ENCODE peak calls at places on chromosomes 2 and 18, in seven cellular contexts. P is K562, D is hepatocyte, R is OCI-LY7, M is MM.1S, L is transverse colon, J is pancreas. N is an unnamed sample.

GRCh38 chr2:53500181-53500580 is 267.4 kb upstream of the CHAC2 start:
- DNase-seq in D (no peak), M (no peak), J (peak; percentile 64), R (no peak), L (no peak), P (no peak), N (no peak)

GRCh38 chr2:228164718-228165117 is 16.8 kb downstream of the SPHKAP start:
- DNase-seq in P (no peak), D (no peak), M (no peak), R (no peak), L (no peak), J (no peak), N (no peak)

GRCh38 chr2:217616936-217617335 is 385.9 kb downstream of the TNS1 start:
- DNase-seq in L (no peak), P (no peak), M (no peak), D (no peak), R (no peak), J (no peak), N (no peak)

GRCh38 chr2:11753886-11754704 is 7.7 kb downstream of the LPIN1 start:
- DNase-seq in L (peak; percentile 65), P (peak; percentile 25), R (peak; percentile 63), D (no peak), J (no peak), M (peak; percentile 87), N (peak; percentile 76)

GRCh38 chr2:65057391-65058052 is 1.3 kb downstream of the CEP68 start:
- DNase-seq in D (no peak), J (no peak), P (peak; percentile 33), M (no peak), R (peak; percentile 46), L (no peak), N (peak; percentile 45)

GRCh38 chr2:239363946-239364637 is 36.7 kb downstream of the HDAC4 start:
- DNase-seq in D (no peak), L (no peak), R (no peak), J (no peak), M (no peak), P (no peak), N (no peak)

GRCh38 chr2:43102366-43103092 is 123.9 kb downstream of the ZFP36L2 start:
- DNase-seq in L (no peak), D (no peak), R (no peak), M (no peak), J (no peak), P (no peak), N (no peak)

GRCh38 chr2:238847432-238847801 is 468 bp upstream of the TWIST2 start:
- DNase-seq in R (no peak), J (no peak), P (no peak), M (no peak), L (no peak), D (no peak), N (no peak)

GRCh38 chr2:55148269-55148668 is 83.8 kb downstream of the CLHC1 start:
- DNase-seq in P (no peak), R (no peak), M (no peak), D (no peak), L (no peak), J (no peak), N (no peak)

GRCh38 chr2:68980956-68981355 is 6.5 kb downstream of the GKN1 start:
- DNase-seq in M (no peak), R (no peak), L (no peak), P (no peak), J (no peak), D (no peak), N (no peak)

GRCh38 chr18:68176901-68177300 is 538.0 kb downstream of the TMX3 start:
- DNase-seq in R (no peak), D (no peak), M (no peak), J (no peak), P (no peak), L (no peak), N (no peak)

GRCh38 chr2:47088371-47089082 is 66.6 kb downstream of the STPG4 start:
- DNase-seq in D (no peak), M (no peak), L (no peak), R (no peak), P (peak; percentile 73), J (no peak), N (no peak)

GRCh38 chr2:32962652-32963051 is 15.9 kb downstream of the LTBP1 start:
- DNase-seq in J (no peak), R (no peak), P (no peak), D (no peak), L (no peak), M (no peak), N (no peak)

GRCh38 chr2:51535763-51536162 is 503.8 kb upstream of the NRXN1 start:
- DNase-seq in L (no peak), M (no peak), P (no peak), R (no peak), J (no peak), D (no peak), N (no peak)

GRCh38 chr2:203533696-203534471 is 1.2 kb downstream of the RAPH1 start:
- DNase-seq in L (no peak), M (peak; percentile 53), D (peak; percentile 26), P (peak; percentile 6), R (peak; percentile 41), J (no peak), N (peak; percentile 33)

GRCh38 chr2:120691410-120691809 is 44.3 kb upstream of the GLI2 start:
- DNase-seq in J (no peak), M (no peak), D (no peak), L (no peak), R (no peak), P (no peak), N (no peak)

GRCh38 chr2:136392897-136393296 is 274.9 kb upstream of the CXCR4 start:
- DNase-seq in R (no peak), M (no peak), L (no peak), J (no peak), P (no peak), D (no peak), N (no peak)

GRCh38 chr2:136393515-136393914 is 275.6 kb upstream of the CXCR4 start:
- DNase-seq in L (no peak), M (no peak), D (no peak), J (no peak), P (no peak), R (peak; percentile 27), N (no peak)

GRCh38 chr2:136394136-136395060 is 276.4 kb upstream of the CXCR4 start:
- DNase-seq in J (no peak), M (peak; percentile 43), L (no peak), P (no peak), R (peak; percentile 89), D (no peak), N (no peak)

GRCh38 chr2:136386046-136386445 is 268.1 kb upstream of the CXCR4 start:
- DNase-seq in D (no peak), J (no peak), R (no peak), L (no peak), M (no peak), P (no peak), N (no peak)

DNA sequence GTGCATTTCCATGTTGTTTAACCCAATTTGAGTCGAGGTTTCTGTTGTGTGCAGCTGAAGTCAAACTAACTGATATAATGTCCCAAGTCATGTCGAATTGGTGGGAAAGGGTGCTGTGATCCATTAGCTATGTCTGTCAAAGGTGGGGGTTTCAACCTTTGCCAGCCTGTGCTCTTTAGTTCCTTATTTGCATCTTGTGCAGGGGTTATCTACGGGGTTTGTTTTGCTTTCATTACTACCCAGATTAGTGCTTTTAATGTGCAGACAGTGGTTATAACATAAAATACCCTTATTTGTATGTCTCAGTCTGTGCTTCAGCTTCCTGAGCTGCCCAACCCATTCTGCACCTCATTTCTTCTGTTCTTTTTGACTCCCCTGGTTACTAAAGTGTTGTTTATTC is 271.9 kb upstream of the CXCR4 start:
- DNase-seq in R (peak; percentile 77), P (no peak), L (no peak), D (no peak), J (no peak), M (peak; percentile 64), N (no peak)
- H3K27ac ChIP-seq in R (peak overlapping the region; percentile 98), P (no peak overlapping the region), L (no peak overlapping the region), D (no peak overlapping the region), J (no peak overlapping the region), M (peak overlapping the region; percentile 35), N (no peak overlapping the region)

GRCh38 chr18:48937869-48938750 is 12.7 kb downstream of the SMAD7 start:
- DNase-seq in M (no peak), R (no peak), P (no peak), J (no peak), L (no peak), D (no peak), N (no peak)
- H3K4me1 ChIP-seq in M (peaks cover 80% of the 10 kb centered on the region), R (peaks cover 47% of the 10 kb centered on the region), P (peaks cover 28% of the 10 kb centered on the region), J (peaks cover 35% of the 10 kb centered on the region), L (peaks cover 82% of the 10 kb centered on the region), D (peaks cover 96% of the 10 kb centered on the region), N (peaks cover 77% of the 10 kb centered on the region)

GRCh38 chr2:181846359-181846758 is 45.2 kb upstream of the ITPRID2 start:
- DNase-seq in D (no peak), P (no peak), R (no peak), J (no peak), L (no peak), M (no peak), N (no peak)

GRCh38 chr2:181846840-181847554 is 44.5 kb upstream of the ITPRID2 start:
- DNase-seq in L (peak; percentile 12), P (no peak), R (no peak), D (no peak), J (no peak), M (no peak), N (no peak)

GRCh38 chr2:181847729-181848128 is 43.8 kb upstream of the ITPRID2 start:
- DNase-seq in M (no peak), L (no peak), R (no peak), J (no peak), D (no peak), P (no peak), N (no peak)

GRCh38 chr2:181848356-181848876 is 43.1 kb upstream of the ITPRID2 start:
- DNase-seq in J (no peak), L (no peak), M (no peak), P (no peak), D (no peak), R (no peak), N (no peak)

GRCh38 chr2:181844551-181845290 is 46.8 kb upstream of the ITPRID2 start:
- DNase-seq in M (no peak), R (no peak), J (no peak), D (no peak), P (no peak), L (no peak), N (no peak)
- TF ChIP-seq CTCF in M (no peak), R (no peak), J (no peak), D (no peak), P (no peak), L (no peak), N (no peak)

GRCh38 chr18:24630346-24630880 is 170.0 kb downstream of the HRH4 start:
- DNase-seq in D (no peak), R (no peak), L (no peak), P (no peak), J (no peak), M (no peak), N (no peak)

GRCh38 chr18:24628360-24628759 is 167.9 kb downstream of the HRH4 start:
- DNase-seq in J (no peak), D (no peak), P (no peak), R (no peak), M (no peak), L (no peak), N (no peak)

GRCh38 chr18:24631238-24632025 is 171.0 kb downstream of the HRH4 start:
- DNase-seq in D (no peak), L (no peak), P (no peak), R (no peak), M (no peak), J (no peak), N (no peak)

GRCh38 chr18:24627644-24628315 is 167.3 kb downstream of the HRH4 start:
- DNase-seq in R (no peak), J (no peak), D (no peak), L (no peak), M (no peak), P (no peak), N (no peak)

GRCh38 chr18:24629926-24630325 is 169.5 kb downstream of the HRH4 start:
- DNase-seq in M (no peak), L (no peak), R (no peak), J (no peak), D (no peak), P (no peak), N (no peak)
- H3K27ac ChIP-seq in M (no peak overlapping the region), L (no peak overlapping the region), R (no peak overlapping the region), J (no peak overlapping the region), D (no peak overlapping the region), P (no peak overlapping the region), N (no peak overlapping the region)